ENCODE peak calls at places on chromosome 5, in seven cellular contexts. T is B cell; J is heart right ventricle; G is anterior cingulate cortex; X is NCI-H1105 treated with DMSO at 0.1 percent for 48 hours; N is CD8-positive, alpha-beta memory T cell; Q is stimulated activated CD4-positive, alpha-beta T cell treated with anti-CD3 and anti-CD28 coated beads, Interleukin-4, amount 100 ng/mL, for 48 hours. L is an unnamed sample.
A peak's percentile ranks its signal among the peaks of the same experiment; 100 is the strongest.

GRCh38 chr5:131379071-131379538 is 115.3 kb downstream of the CDC42SE2 start:
- DNase-seq in T (no peak), J (no peak), G (no peak), X (no peak), N (peak; percentile 22), Q (no peak), L (no peak)

GRCh38 chr5:151002250-151002649 is 18.1 kb upstream of the GPX3 start:
- DNase-seq in T (no peak), J (peak; percentile 38), G (no peak), X (no peak), N (no peak), Q (no peak), L (peak; percentile 5)

GRCh38 chr5:73945505-73945904 is 319.5 kb downstream of the ARHGEF28 start:
- DNase-seq in T (no peak), J (no peak), G (no peak), X (no peak), N (no peak), Q (peak; percentile 19), L (no peak)

GRCh38 chr5:1438871-1439270 is 6.4 kb downstream of the SLC6A3 start:
- DNase-seq in T (no peak), J (no peak), G (no peak), X (no peak), N (no peak), Q (no peak), L (no peak)

GRCh38 chr5:140213370-140213983 is 38.5 kb downstream of the CYSTM1 start:
- DNase-seq in T (no peak), J (no peak), G (no peak), X (no peak), N (no peak), Q (no peak), L (no peak)

GRCh38 chr5:75672616-75673015 is 44.6 kb downstream of the POC5 start:
- DNase-seq in T (no peak), J (no peak), G (no peak), X (no peak), N (no peak), Q (no peak), L (no peak)

GRCh38 chr5:107127906-107128305 is 542.8 kb downstream of the EFNA5 start:
- DNase-seq in T (no peak), J (no peak), G (no peak), X (no peak), N (no peak), Q (no peak), L (no peak)

GRCh38 chr5:136424835-136425694 is 59.7 kb upstream of the TRPC7 start:
- DNase-seq in T (no peak), J (peak; percentile 59), G (peak; percentile 3), X (peak; percentile 29), N (peak; percentile 2), Q (peak; percentile 33), L (peak; percentile 69)

GRCh38 chr5:131534995-131535394 is 100.0 kb downstream of the RAPGEF6 start:
- DNase-seq in T (no peak), J (no peak), G (no peak), X (no peak), N (no peak), Q (no peak), L (no peak)

GRCh38 chr5:172144291-172144815 is 43.7 kb downstream of the STK10 start:
- DNase-seq in T (no peak), J (peak; percentile 53), G (no peak), X (no peak), N (no peak), Q (no peak), L (no peak)

GRCh38 chr5:138000102-138000723 is 32.7 kb downstream of the FAM13B start:
- DNase-seq in T (no peak), J (no peak), G (no peak), X (no peak), N (no peak), Q (no peak), L (no peak)

GRCh38 chr5:72943307-72943706 is 12.5 kb upstream of the FCHO2 start:
- DNase-seq in T (no peak), J (no peak), G (no peak), X (no peak), N (no peak), Q (no peak), L (no peak)

GRCh38 chr5:51371052-51371451 is 12.2 kb upstream of the ISL1 start:
- DNase-seq in T (no peak), J (no peak), G (no peak), X (peak; percentile 71), N (no peak), Q (no peak), L (no peak)

GRCh38 chr5:169435506-169436230 is 134.7 kb upstream of the SLIT3 start:
- DNase-seq in T (no peak), J (no peak), G (no peak), X (no peak), N (no peak), Q (no peak), L (no peak)

GRCh38 chr5:111211341-111211740 is 12.8 kb upstream of the CAMK4 start:
- DNase-seq in T (no peak), J (no peak), G (no peak), X (no peak), N (no peak), Q (no peak), L (no peak)

GRCh38 chr5:67206381-67207328 is 10.1 kb upstream of the CD180 start:
- DNase-seq in T (peak; percentile 90), J (no peak), G (no peak), X (no peak), N (peak; percentile 88), Q (peak; percentile 82), L (no peak)

GRCh38 chr5:6435356-6435755 is 13.3 kb upstream of the UBE2QL1 start:
- DNase-seq in T (no peak), J (no peak), G (no peak), X (no peak), N (no peak), Q (no peak), L (no peak)

GRCh38 chr5:32942225-32942989 is 231.3 kb downstream of the NPR3 start:
- DNase-seq in T (no peak), J (no peak), G (no peak), X (no peak), N (no peak), Q (peak; percentile 6), L (no peak)

GRCh38 chr5:90134892-90135291 is 274.7 kb downstream of the CETN3 start:
- DNase-seq in T (no peak), J (peak; percentile 81), G (no peak), X (no peak), N (no peak), Q (no peak), L (no peak)

GRCh38 chr5:136020383-136021015 is 8.3 kb upstream of the TGFBI start:
- DNase-seq in T (peak; percentile 10), J (no peak), G (no peak), X (no peak), N (no peak), Q (peak; percentile 23), L (no peak)

GRCh38 chr5:19048750-19049149 is 939.2 kb downstream of the CDH18 start:
- DNase-seq in T (no peak), J (no peak), G (no peak), X (no peak), N (no peak), Q (no peak), L (no peak)

GRCh38 chr5:65121880-65122436 is 353.2 kb downstream of the CWC27 start:
- DNase-seq in T (no peak), J (no peak), G (no peak), X (no peak), N (no peak), Q (no peak), L (no peak)

GRCh38 chr5:20286512-20286911 is 298.5 kb upstream of the CDH18 start:
- DNase-seq in T (no peak), J (no peak), G (no peak), X (no peak), N (no peak), Q (no peak), L (no peak)